ENCODE peak calls at places on chromosomes 4 and X, in six cellular contexts. A, H, O, E, Q and F are unnamed samples.

GRCh38 chr4:40307627-40308497 is 27.3 kb upstream of the CHRNA9 start:
- DNase-seq in A (no peak), O (peak; percentile 87), Q (peak; percentile 34), E (no peak), H (peak; percentile 83), F (no peak)

GRCh38 chr4:85496933-85497332 is 22.0 kb downstream of the ARHGAP24 start:
- DNase-seq in O (no peak), A (no peak), E (no peak), Q (no peak), H (no peak), F (no peak)

GRCh38 chrX:46642145-46642544 is 68.6 kb downstream of the CHST7 start:
- DNase-seq in H (peak; percentile 5), E (no peak), Q (peak; percentile 12), A (no peak), O (no peak), F (peak; percentile 2)

GRCh38 chrX:110558406-110558805 is 199.8 kb downstream of the RTL9 start:
- DNase-seq in A (peak; percentile 32), O (peak; percentile 64), H (no peak), Q (no peak), E (no peak), F (no peak)

GRCh38 chrX:153473126-153473525 is 2.8 kb upstream of the HAUS7 start:
- DNase-seq in A (no peak), Q (no peak), E (no peak), O (no peak), H (no peak), F (no peak)

GRCh38 chr4:1368421-1369090 is 21.5 kb downstream of the UVSSA start:
- DNase-seq in Q (no peak), H (no peak), A (peak; percentile 71), E (no peak), O (peak; percentile 69), F (no peak)

GRCh38 chr4:152693875-152694274 is 14.1 kb upstream of the TMEM154 start:
- DNase-seq in E (no peak), A (no peak), H (no peak), O (no peak), Q (no peak), F (no peak)

GRCh38 chr4:161189286-161190134 is 974.3 kb downstream of the FSTL5 start:
- DNase-seq in E (no peak), A (no peak), Q (no peak), H (no peak), O (no peak), F (no peak)

GRCh38 chrX:21131786-21132185 is 242.4 kb upstream of the CNKSR2 start:
- DNase-seq in O (no peak), A (no peak), H (no peak), Q (no peak), E (no peak), F (no peak)

GRCh38 chr4:73843369-73843768 is 6.9 kb downstream of the CXCL6 start:
- DNase-seq in A (no peak), O (no peak), H (no peak), E (no peak), Q (no peak), F (no peak)

GRCh38 chr4:16457944-16458343 is 231.7 kb upstream of the TAPT1 start:
- DNase-seq in E (no peak), H (no peak), Q (no peak), A (no peak), O (no peak), F (no peak)

GRCh38 chr4:3767569-3768288 is 1.5 kb downstream of the ADRA2C start:
- DNase-seq in E (no peak), O (no peak), H (no peak), A (no peak), Q (peak; percentile 8), F (peak; percentile 29)

GRCh38 chr4:70601422-70602039 is 9.5 kb downstream of the AMBN start:
- DNase-seq in A (no peak), O (peak; percentile 82), H (peak; percentile 74), Q (peak; percentile 52), E (peak; percentile 79), F (peak; percentile 72)

GRCh38 chr4:25031077-25031606 is 396 bp upstream of the LGI2 start:
- DNase-seq in H (no peak), E (no peak), A (peak; percentile 68), Q (no peak), O (no peak), F (no peak)

GRCh38 chr4:105976913-105977312 is 81.6 kb downstream of the NPNT start:
- DNase-seq in E (no peak), A (no peak), Q (no peak), O (no peak), H (no peak), F (no peak)

GRCh38 chr4:60579335-60579734 is 620.8 kb upstream of the ADGRL3 start:
- DNase-seq in Q (no peak), O (no peak), A (no peak), E (no peak), H (no peak), F (no peak)

GRCh38 chr4:83851261-83852084 is 315.6 kb downstream of the GPAT3 start:
- DNase-seq in Q (no peak), E (peak; percentile 58), A (no peak), O (no peak), H (no peak), F (no peak)

GRCh38 chrX:21734175-21734574 is 23.7 kb downstream of the SMPX start:
- DNase-seq in A (no peak), O (no peak), H (no peak), Q (no peak), E (no peak), F (no peak)

GRCh38 chr4:76087007-76087769 is 12.7 kb downstream of the ART3 start:
- DNase-seq in H (peak; percentile 84), A (no peak), E (peak; percentile 62), Q (peak; percentile 73), O (no peak), F (peak; percentile 41)

GRCh38 chrX:17922303-17922702 is 61.2 kb upstream of the RAI2 start:
- DNase-seq in A (no peak), Q (no peak), E (no peak), O (no peak), H (no peak), F (peak; percentile 27)

GRCh38 chr4:83771113-83771705 is 235.3 kb downstream of the GPAT3 start:
- DNase-seq in A (no peak), Q (peak; percentile 4), H (peak; percentile 50), O (no peak), E (peak; percentile 51), F (peak; percentile 43)

GRCh38 chr4:146329042-146329716 is 114.8 kb downstream of the REELD1 start:
- DNase-seq in H (no peak), O (no peak), Q (no peak), E (no peak), A (no peak), F (no peak)

GRCh38 chrX:23756165-23756564 is 13.1 kb upstream of the ACOT9 start:
- DNase-seq in A (no peak), O (peak; percentile 84), Q (peak; percentile 78), H (peak; percentile 84), E (no peak), F (peak; percentile 88)

GRCh38 chr4:176052744-176053143 is 12.9 kb upstream of the WDR17 start:
- DNase-seq in E (no peak), Q (no peak), A (no peak), H (no peak), O (no peak), F (no peak)

GRCh38 chrX:20265221-20265725 is 1.4 kb downstream of the RPS6KA3 start:
- DNase-seq in O (peak; percentile 80), Q (peak; percentile 80), E (peak; percentile 41), A (peak; percentile 83), H (peak; percentile 89), F (peak; percentile 91)

GRCh38 chr4:72860766-72861165 is 208.8 kb downstream of the COX18 start:
- DNase-seq in O (no peak), A (no peak), Q (no peak), H (no peak), E (no peak), F (no peak)

GRCh38 chr4:73814679-73815078 is 21.8 kb upstream of the CXCL6 start:
- DNase-seq in E (no peak), A (no peak), H (no peak), Q (no peak), O (no peak), F (no peak)

GRCh38 chr4:130080872-130081451 is 985.0 kb downstream of the C4orf33 start:
- DNase-seq in H (no peak), E (no peak), A (no peak), O (no peak), Q (no peak), F (no peak)
- TF ChIP-seq POLR2A in H (no peak), E (no peak), A (no peak), O (no peak), Q (no peak), F (no peak)

GRCh38 chr4:6781561-6781960 is 966 bp upstream of the KIAA0232 start:
- DNase-seq in O (no peak), E (no peak), Q (no peak), H (no peak), A (no peak), F (no peak)

GRCh38 chr4:6782147-6782845 is at the start of gene KIAA0232:
- DNase-seq in H (peak; percentile 94), E (peak; percentile 77), O (peak; percentile 98), Q (peak; percentile 91), A (peak; percentile 97), F (peak; percentile 97)

GRCh38 chr4:6782846-6783110 is 251 bp downstream of the KIAA0232 start:
- DNase-seq in Q (no peak), O (no peak), A (no peak), E (no peak), H (no peak), F (no peak)

GRCh38 chr4:6785572-6785925 is 3.0 kb downstream of the KIAA0232 start:
- DNase-seq in E (no peak), O (no peak), H (peak; percentile 47), Q (no peak), A (no peak), F (no peak)

GRCh38 chr4:6783111-6783981 is 819 bp downstream of the KIAA0232 start:
- DNase-seq in O (peak; percentile 97), A (peak; percentile 99), H (peak; percentile 94), E (peak; percentile 52), Q (peak; percentile 91), F (peak; percentile 96)
- TF ChIP-seq POLR2A in O (peak; percentile 72), A (peak; percentile 51), H (peak; percentile 79), E (peak; percentile 55), Q (peak; percentile 89), F (peak; percentile 69)

GRCh38 chr4:165330666-165331065 is 3.2 kb downstream of the MSMO1 start:
- DNase-seq in H (no peak), O (no peak), E (no peak), A (no peak), Q (no peak), F (no peak)
- TF ChIP-seq POLR2A in H (no peak), O (no peak), E (no peak), A (no peak), Q (no peak), F (no peak)

GRCh38 chr4:47914219-47914925 is at the start of gene NFXL1:
- DNase-seq in A (peak; percentile 97), E (peak; percentile 92), H (peak; percentile 99), Q (peak; percentile 98), O (peak; percentile 99), F (peak; percentile 96)
- TF ChIP-seq POLR2A in A (peak; percentile 71), E (peak; percentile 90), H (peak; percentile 93), Q (peak; percentile 90), O (peak; percentile 87), F (peak; percentile 64)